ENCODE peak calls at places on chromosome 12, in seven cellular contexts. W, S, E, I, C, H and P are unnamed samples.

GRCh38 chr12:83818888-83819287 is 1093.7 kb downstream of the SLC6A15 start:
- DNase-seq in W (peak), S (peak), E (no peak), I (no peak), C (no peak), H (no peak), P (no peak)

GRCh38 chr12:55728932-55729591 is at the start of gene CD63:
- DNase-seq in W (peak), S (peak), E (peak), I (peak), C (peak), H (peak), P (no peak)

GRCh38 chr12:229441-230191 is 15.7 kb upstream of the SLC6A12 start:
- DNase-seq in W (no peak), S (no peak), E (no peak), I (no peak), C (no peak), H (no peak), P (no peak)

GRCh38 chr12:20459920-20460319 is 91.6 kb downstream of the PDE3A start:
- DNase-seq in W (no peak), S (no peak), E (no peak), I (no peak), C (no peak), H (no peak), P (no peak)

GRCh38 chr12:107631715-107632114 is 53.9 kb upstream of the PWP1 start:
- DNase-seq in W (no peak), S (no peak), E (no peak), I (no peak), C (no peak), H (no peak), P (no peak)

GRCh38 chr12:44584625-44585024 is 291.5 kb downstream of the NELL2 start:
- DNase-seq in W (no peak), S (no peak), E (peak), I (no peak), C (no peak), H (no peak), P (no peak)

GRCh38 chr12:57397441-57397840 is 33.4 kb downstream of the R3HDM2 start:
- DNase-seq in W (no peak), S (no peak), E (no peak), I (no peak), C (no peak), H (no peak), P (no peak)

GRCh38 chr12:57105011-57105753 is 6.0 kb downstream of the STAT6 start:
- DNase-seq in W (no peak), S (no peak), E (no peak), I (no peak), C (no peak), H (no peak), P (no peak)

GRCh38 chr12:43551971-43552559 is at the start of gene ADAMTS20:
- DNase-seq in W (no peak), S (peak), E (peak), I (no peak), C (no peak), H (no peak), P (no peak)

GRCh38 chr12:14846042-14846587 is 2.8 kb upstream of the ART4 start:
- DNase-seq in W (no peak), S (no peak), E (no peak), I (no peak), C (no peak), H (no peak), P (no peak)

GRCh38 chr12:67042697-67043131 is 226.4 kb upstream of the CAND1 start:
- DNase-seq in W (peak), S (no peak), E (peak), I (no peak), C (no peak), H (no peak), P (peak)

GRCh38 chr12:3527181-3527580 is 36.2 kb downstream of the PRMT8 start:
- DNase-seq in W (peak), S (no peak), E (no peak), I (no peak), C (no peak), H (no peak), P (peak)

GRCh38 chr12:3553681-3554546 is 62.9 kb downstream of the PRMT8 start:
- DNase-seq in W (no peak), S (no peak), E (no peak), I (no peak), C (no peak), H (no peak), P (no peak)

GRCh38 chr12:62749586-62749985 is 185.4 kb downstream of the PPM1H start:
- DNase-seq in W (no peak), S (no peak), E (no peak), I (no peak), C (no peak), H (no peak), P (no peak)

GRCh38 chr12:98955284-98955683 is 310.2 kb downstream of the APAF1 start:
- DNase-seq in W (peak), S (peak), E (no peak), I (no peak), C (no peak), H (peak), P (no peak)

GRCh38 chr12:88876867-88877266 is 296.6 kb upstream of the KITLG start:
- DNase-seq in W (peak), S (no peak), E (no peak), I (no peak), C (no peak), H (no peak), P (no peak)

GRCh38 chr12:47867496-47867941 is 37.3 kb downstream of the VDR start:
- DNase-seq in W (peak), S (peak), E (no peak), I (no peak), C (no peak), H (no peak), P (no peak)